ENCODE peak calls at places on chromosomes 3 and 15, in seven cellular contexts. D is HepG2, G is GM12891, O is H1, S is K562, H is SK-N-SH, I is GM12878. C is an unnamed sample.

GRCh38 chr15:92579486-92579885 is 76.1 kb downstream of the FAM174B start:
- DNase-seq in D (no peak), I (no peak), H (no peak), G (no peak), O (no peak), S (no peak), C (no peak)

GRCh38 chr15:62547584-62547983 is 382.5 kb upstream of the C2CD4B start:
- DNase-seq in O (no peak), H (no peak), G (no peak), S (no peak), D (no peak), I (no peak), C (no peak)

GRCh38 chr3:191070201-191070600 is 128.8 kb upstream of the OSTN start:
- DNase-seq in D (no peak), S (no peak), I (no peak), G (no peak), H (no peak), O (no peak), C (no peak)

GRCh38 chr3:194205675-194206133 is 69.8 kb downstream of the HES1 start:
- DNase-seq in S (peak), I (no peak), G (no peak), H (peak), O (peak), D (no peak), C (no peak)

GRCh38 chr3:156586905-156587766 is 32.2 kb upstream of the SSR3 start:
- DNase-seq in I (no peak), G (no peak), H (no peak), D (no peak), O (no peak), S (no peak), C (no peak)

GRCh38 chr3:195807681-195808121 is 4.0 kb downstream of the MUC4 start:
- DNase-seq in G (no peak), I (no peak), H (no peak), D (no peak), S (no peak), O (no peak), C (no peak)

GRCh38 chr15:95843241-95843851 is 487.2 kb upstream of the NR2F2 start:
- DNase-seq in I (no peak), S (peak), H (no peak), G (no peak), D (no peak), O (no peak), C (no peak)

GRCh38 chr3:49790626-49791411 is 4.5 kb upstream of the IP6K1 start:
- DNase-seq in H (peak), D (no peak), G (no peak), O (no peak), S (peak), I (no peak), C (peak)

GRCh38 chr3:63514678-63515077 is 137.8 kb upstream of the SNTN start:
- DNase-seq in G (no peak), I (no peak), O (no peak), D (no peak), S (no peak), H (no peak), C (no peak)

GRCh38 chr3:40312661-40313226 is 3.2 kb downstream of the EIF1B start:
- DNase-seq in H (no peak), D (no peak), S (peak), G (no peak), O (no peak), I (no peak), C (no peak)

GRCh38 chr3:194522579-194523046 is 35.8 kb upstream of the ATP13A3 start:
- DNase-seq in G (no peak), O (no peak), S (no peak), H (no peak), I (no peak), D (no peak), C (no peak)

GRCh38 chr3:14980689-14981088 is 33.3 kb downstream of the NR2C2 start:
- DNase-seq in H (no peak), O (no peak), D (no peak), S (no peak), I (no peak), G (no peak), C (no peak)

GRCh38 chr15:34297059-34297458 is 40.5 kb downstream of the SLC12A6 start:
- DNase-seq in G (no peak), O (no peak), D (no peak), I (no peak), H (no peak), S (no peak), C (no peak)

GRCh38 chr15:36605626-36606263 is 26.3 kb downstream of the CDIN1 start:
- DNase-seq in I (no peak), O (no peak), D (no peak), H (no peak), G (no peak), S (no peak), C (no peak)

GRCh38 chr15:40439461-40440299 is 1.1 kb upstream of the BAHD1 start:
- DNase-seq in O (peak), G (no peak), H (peak), D (peak), I (no peak), S (peak), C (no peak)

GRCh38 chr3:111332488-111333095 is 209.4 kb upstream of the CD96 start:
- DNase-seq in S (no peak), D (no peak), O (no peak), I (no peak), H (no peak), G (no peak), C (no peak)

GRCh38 chr3:107590786-107591185 is 68.0 kb downstream of the BBX start:
- DNase-seq in H (no peak), I (no peak), S (no peak), D (no peak), O (no peak), G (no peak), C (no peak)

GRCh38 chr3:119145500-119146167 is at the start of gene TEX55:
- DNase-seq in O (peak), D (peak), I (no peak), S (peak), H (peak), G (peak), C (peak)

GRCh38 chr15:35484231-35484945 is 61.6 kb downstream of the DPH6 start:
- DNase-seq in D (no peak), G (no peak), I (no peak), H (no peak), O (no peak), S (no peak), C (no peak)

GRCh38 chr3:20890124-20890523 is 704.1 kb upstream of the SGO1 start:
- DNase-seq in H (no peak), D (no peak), I (no peak), G (no peak), O (no peak), S (peak), C (no peak)

DNA sequence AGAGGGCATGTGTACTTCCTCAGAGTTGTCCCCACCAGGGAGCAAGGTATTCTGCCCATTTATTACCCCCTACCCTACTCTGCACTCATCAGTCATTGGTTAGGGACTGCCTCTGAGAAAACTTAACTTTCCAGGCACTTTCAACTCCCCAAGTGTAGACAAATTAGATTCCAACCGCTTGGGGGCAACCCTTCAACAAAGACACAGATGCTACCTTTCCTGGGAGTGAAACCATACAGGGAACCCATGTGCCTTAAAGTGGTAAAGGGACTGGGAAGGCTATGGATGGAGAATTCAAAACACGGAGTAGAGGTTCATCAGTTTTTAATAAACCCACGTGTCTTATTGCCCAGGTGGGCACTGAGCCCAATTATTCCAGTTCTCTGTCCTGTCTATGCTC is 19.4 kb upstream of the UBE2E2 start:
- DNase-seq in O (peak), I (no peak), H (peak), S (peak), G (no peak), D (peak), C (no peak)
- TF ChIP-seq TAF1 in O (no peak), I (no peak), H (no peak), S (no peak), G (no peak), D (no peak), C (no peak)

GRCh38 chr3:30908466-30909037 is 14.1 kb upstream of the GADL1 start:
- DNase-seq in G (no peak), I (no peak), H (no peak), S (no peak), O (no peak), D (no peak), C (no peak)

GRCh38 chr3:30904986-30905385 is 10.5 kb upstream of the GADL1 start:
- DNase-seq in G (no peak), I (no peak), D (no peak), S (no peak), O (no peak), H (no peak), C (no peak)
- TF ChIP-seq TAF1 in G (no peak), I (no peak), D (no peak), S (no peak), O (no peak), H (no peak), C (no peak)

DNA sequence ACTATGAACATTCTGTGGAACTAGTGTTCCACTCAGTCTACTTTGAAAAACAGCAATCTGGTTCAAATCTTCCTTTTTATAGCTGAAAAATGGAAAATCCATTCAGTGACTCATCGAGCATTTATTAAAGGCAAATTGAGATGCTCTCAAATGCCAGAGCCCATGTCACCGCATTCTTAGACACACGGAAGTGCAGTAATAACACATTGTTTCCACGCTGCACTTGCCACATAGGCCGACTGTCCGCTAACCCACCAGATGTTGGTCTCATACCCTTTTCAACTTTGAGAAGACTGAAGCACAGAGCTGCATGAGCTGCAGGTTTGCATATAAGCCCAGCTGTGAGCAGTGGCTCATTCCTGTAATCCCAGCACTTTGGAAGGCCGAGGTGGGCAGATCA is 96.0 kb downstream of the TMEM266 start:
- DNase-seq in H (no peak), I (no peak), D (no peak), S (no peak), O (no peak), G (no peak), C (no peak)
- TF ChIP-seq TAF1 in H (no peak), I (no peak), D (no peak), S (no peak), O (no peak), G (no peak), C (no peak)

GRCh38 chr3:128563439-128563838 is 70.4 kb upstream of the GATA2 start:
- DNase-seq in H (no peak), O (no peak), I (no peak), S (no peak), G (no peak), D (no peak), C (no peak)

GRCh38 chr3:128561504-128561903 is 68.5 kb upstream of the GATA2 start:
- DNase-seq in S (no peak), O (no peak), G (no peak), H (no peak), D (no peak), I (no peak), C (no peak)

GRCh38 chr3:128559486-128560225 is 66.7 kb upstream of the GATA2 start:
- DNase-seq in D (no peak), G (no peak), S (no peak), H (no peak), O (no peak), I (no peak), C (no peak)

GRCh38 chr3:128557531-128558280 is 64.7 kb upstream of the GATA2 start:
- DNase-seq in I (no peak), G (no peak), O (no peak), H (no peak), D (no peak), S (no peak), C (no peak)

DNA sequence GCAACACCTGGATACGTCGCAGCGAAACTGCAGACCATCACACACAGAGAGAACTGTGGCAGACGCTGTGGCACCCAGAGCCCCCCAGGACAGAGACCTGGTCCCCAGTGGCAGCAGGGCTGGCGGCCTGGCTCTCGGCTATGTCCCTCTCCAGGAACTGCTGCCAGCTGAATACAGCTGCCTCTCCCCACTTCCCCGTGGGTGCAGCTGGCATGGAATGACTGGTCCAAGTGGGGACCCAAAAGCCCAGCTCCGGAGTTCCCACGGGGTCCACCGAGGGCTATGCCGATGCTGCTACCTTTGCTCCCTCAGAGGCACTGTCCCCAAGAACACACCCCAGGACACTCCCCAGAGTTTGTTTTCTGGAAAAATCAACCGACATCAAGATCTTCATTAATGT is 67.8 kb upstream of the GATA2 start:
- DNase-seq in I (no peak), G (no peak), S (no peak), D (no peak), H (no peak), O (no peak), C (no peak)
- TF ChIP-seq TAF1 in I (no peak), G (no peak), S (no peak), D (no peak), H (no peak), O (no peak), C (no peak)

GRCh38 chr15:97840501-97840900 is 120.0 kb upstream of the ARRDC4 start:
- DNase-seq in O (no peak), H (no peak), D (no peak), S (no peak), G (no peak), I (no peak), C (no peak)
- TF ChIP-seq TAF1 in O (no peak), H (no peak), D (no peak), S (no peak), G (no peak), I (no peak), C (no peak)

GRCh38 chr3:182790612-182791011 is 2.7 kb upstream of the ATP11B start:
- DNase-seq in I (no peak), O (no peak), G (no peak), S (no peak), H (no peak), D (no peak), C (no peak)

GRCh38 chr3:182787302-182788036 is 5.8 kb upstream of the ATP11B start:
- DNase-seq in G (no peak), I (no peak), O (no peak), S (peak), H (no peak), D (no peak), C (no peak)

GRCh38 chr3:182786564-182787196 is 6.6 kb upstream of the ATP11B start:
- DNase-seq in S (no peak), G (no peak), D (no peak), I (no peak), O (no peak), H (no peak), C (no peak)

GRCh38 chr3:182785756-182786155 is 7.5 kb upstream of the ATP11B start:
- DNase-seq in S (no peak), H (no peak), G (no peak), O (no peak), I (no peak), D (no peak), C (no peak)

DNA sequence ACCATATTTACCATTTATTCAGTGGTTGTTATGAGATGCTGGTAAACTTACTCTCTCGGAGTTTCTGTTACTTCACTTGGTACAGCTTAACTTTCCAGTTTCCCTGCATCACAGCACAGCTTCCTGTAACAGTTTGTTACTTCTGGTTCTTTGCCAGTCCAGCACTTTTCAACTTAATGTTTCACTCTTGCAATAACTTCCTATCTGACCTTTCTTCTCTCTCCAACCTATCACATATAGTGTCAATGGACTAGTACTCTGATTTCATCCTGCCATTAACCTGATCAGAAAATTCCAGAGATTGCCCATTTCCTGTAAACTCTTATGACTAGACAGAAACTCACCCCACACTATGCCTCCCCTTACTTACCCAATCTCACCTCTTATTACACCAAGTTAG is 3.9 kb upstream of the ATP11B start:
- DNase-seq in D (no peak), G (no peak), O (no peak), H (no peak), S (no peak), I (no peak), C (no peak)
- TF ChIP-seq TAF1 in D (no peak), G (no peak), O (no peak), H (no peak), S (no peak), I (no peak), C (no peak)

DNA sequence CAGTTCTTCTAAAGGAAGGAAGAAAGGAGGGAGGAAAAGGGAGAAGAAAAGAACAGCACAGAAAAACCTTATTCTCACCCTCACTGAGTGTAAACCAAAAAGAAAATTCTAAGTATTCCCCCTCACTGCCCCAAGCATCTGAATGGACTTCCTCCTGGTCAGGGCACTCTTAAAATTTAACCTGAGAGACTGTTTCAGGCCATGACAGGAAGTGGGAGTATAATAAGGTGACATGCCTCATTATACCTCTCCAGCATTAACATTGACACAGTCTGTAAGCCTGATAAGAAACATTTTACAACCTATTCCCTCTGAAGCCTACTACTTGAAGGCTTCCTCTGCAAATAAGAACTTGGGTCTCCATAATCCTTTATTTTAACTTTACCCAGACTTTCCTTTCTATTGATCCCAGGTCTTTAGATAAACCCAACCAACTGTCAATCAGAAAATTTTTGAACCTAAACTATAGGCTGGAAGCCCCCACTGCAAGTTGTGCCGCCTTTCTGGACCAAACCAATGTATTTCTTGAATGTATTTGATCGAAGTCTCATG is 41.7 kb downstream of the SLCO2A1 start:
- DNase-seq in G (no peak), O (no peak), S (no peak), I (no peak), H (no peak), D (no peak), C (no peak)
- TF ChIP-seq TAF1 in G (no peak), O (no peak), S (no peak), I (no peak), H (no peak), D (no peak), C (no peak)

DNA sequence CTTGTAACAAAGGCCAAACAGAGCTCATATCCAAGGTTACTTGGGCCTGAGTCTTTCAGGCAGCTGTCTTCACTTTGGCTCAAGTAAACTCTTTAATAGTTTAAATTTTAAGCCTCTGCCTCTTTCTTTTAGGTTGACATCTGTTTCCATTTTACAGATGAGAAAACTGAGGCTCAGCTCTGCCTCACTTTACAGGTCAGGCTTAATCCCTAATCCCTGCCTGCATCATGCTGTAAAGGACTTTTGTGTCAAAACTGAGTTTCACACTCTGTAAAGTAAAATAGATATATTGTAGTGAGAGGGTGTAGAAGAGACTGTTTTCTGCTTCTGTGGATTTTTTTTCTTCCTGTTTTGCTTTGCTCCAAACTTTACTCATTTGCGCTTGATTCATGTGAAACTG is 11.1 kb downstream of the FLNB start:
- DNase-seq in S (no peak), D (no peak), O (no peak), I (no peak), H (no peak), G (no peak), C (no peak)
- TF ChIP-seq TAF1 in S (no peak), D (no peak), O (no peak), I (no peak), H (no peak), G (no peak), C (no peak)

DNA sequence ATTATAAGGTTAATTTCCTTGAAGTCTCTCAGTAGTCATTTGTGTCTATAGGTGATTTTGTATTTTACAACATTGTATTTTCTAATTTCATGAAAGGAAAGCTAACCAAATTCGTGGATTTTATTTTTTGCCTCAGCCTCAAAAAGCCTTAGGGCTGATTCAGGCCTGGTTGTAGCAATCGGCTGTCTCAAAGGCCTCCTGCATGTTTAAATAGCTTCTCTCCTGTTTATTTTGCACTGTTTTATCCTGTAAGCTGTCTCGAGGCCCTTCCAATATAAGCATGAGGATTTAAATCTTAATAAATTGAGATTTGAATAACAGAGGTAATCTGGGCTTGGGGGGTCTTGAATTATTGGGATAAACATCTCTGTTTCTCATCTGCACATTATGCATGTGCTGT is 51.7 kb upstream of the ICE2 start:
- DNase-seq in H (no peak), D (no peak), S (no peak), I (no peak), O (no peak), G (no peak), C (no peak)
- TF ChIP-seq TAF1 in H (no peak), D (no peak), S (no peak), I (no peak), O (no peak), G (no peak), C (no peak)

DNA sequence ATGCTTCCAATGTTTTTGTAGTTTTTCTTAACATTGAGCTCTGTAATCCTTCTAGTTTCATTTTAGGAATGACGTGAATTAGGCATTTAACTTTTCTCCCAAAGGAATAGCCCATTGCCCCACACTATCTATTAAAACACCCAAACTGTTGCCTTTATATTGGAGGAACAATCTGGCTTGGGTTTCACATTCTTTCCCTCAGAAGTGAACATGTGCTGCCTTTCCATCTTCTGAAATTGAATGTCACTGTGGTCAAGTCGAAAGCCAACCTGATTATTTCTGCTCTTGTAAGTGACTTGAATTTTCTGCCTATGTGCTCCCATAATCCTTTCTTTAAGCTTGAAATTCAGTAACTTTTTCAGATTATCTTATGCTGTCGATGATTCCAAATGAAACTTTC is 214.5 kb downstream of the SLC9A9 start:
- DNase-seq in S (no peak), H (no peak), O (no peak), D (no peak), I (no peak), G (no peak), C (no peak)
- TF ChIP-seq TAF1 in S (no peak), H (no peak), O (no peak), D (no peak), I (no peak), G (no peak), C (no peak)

C was measured in GM12892.